ENCODE peak calls at places on chromosome 5, in seven cellular contexts. U, Z, Q, Y, S, E and V are unnamed samples.

GRCh38 chr5:141484499-141485304 is at the start of gene PCDHGC4:
- DNase-seq in U (no peak), Z (no peak), Q (no peak), Y (peak), S (peak), E (no peak), V (no peak)

GRCh38 chr5:76733049-76733417 is 17.1 kb downstream of the F2R start:
- DNase-seq in U (no peak), Z (no peak), Q (peak), Y (no peak), S (no peak), E (peak), V (no peak)

GRCh38 chr5:32004404-32004803 is 169.7 kb downstream of the GOLPH3 start:
- DNase-seq in U (no peak), Z (no peak), Q (no peak), Y (no peak), S (no peak), E (no peak), V (no peak)

GRCh38 chr5:91269198-91269597 is 113.9 kb downstream of the ARRDC3 start:
- DNase-seq in U (no peak), Z (no peak), Q (no peak), Y (no peak), S (no peak), E (peak), V (no peak)

GRCh38 chr5:52743012-52743411 is 44.7 kb upstream of the ITGA1 start:
- DNase-seq in U (no peak), Z (no peak), Q (peak), Y (no peak), S (no peak), E (no peak), V (no peak)

GRCh38 chr5:132024117-132024435 is 12.6 kb upstream of the ACSL6 start:
- DNase-seq in U (no peak), Z (peak), Q (no peak), Y (no peak), S (no peak), E (no peak), V (no peak)

GRCh38 chr5:142034994-142035393 is 22.2 kb upstream of the GNPDA1 start:
- DNase-seq in U (no peak), Z (no peak), Q (no peak), Y (no peak), S (no peak), E (no peak), V (no peak)

GRCh38 chr5:82151622-82152021 is 126.5 kb downstream of the RPS23 start:
- DNase-seq in U (no peak), Z (no peak), Q (no peak), Y (no peak), S (no peak), E (no peak), V (no peak)

GRCh38 chr5:167442922-167443321 is 848.5 kb upstream of the WWC1 start:
- DNase-seq in U (peak), Z (no peak), Q (no peak), Y (no peak), S (no peak), E (no peak), V (no peak)

GRCh38 chr5:169423580-169424278 is 122.8 kb upstream of the SLIT3 start:
- DNase-seq in U (no peak), Z (no peak), Q (no peak), Y (no peak), S (no peak), E (no peak), V (no peak)

GRCh38 chr5:116068028-116068632 is 16.7 kb upstream of the COMMD10 start:
- DNase-seq in U (no peak), Z (no peak), Q (no peak), Y (peak), S (peak), E (no peak), V (peak)

GRCh38 chr5:56637321-56637920 is 177.9 kb upstream of the MAP3K1 start:
- DNase-seq in U (no peak), Z (no peak), Q (no peak), Y (no peak), S (no peak), E (no peak), V (no peak)

GRCh38 chr5:91049800-91050199 is 333.3 kb downstream of the ARRDC3 start:
- DNase-seq in U (no peak), Z (no peak), Q (no peak), Y (no peak), S (no peak), E (no peak), V (no peak)

GRCh38 chr5:72790188-72790587 is 26.3 kb upstream of the TNPO1 start:
- DNase-seq in U (peak), Z (no peak), Q (no peak), Y (no peak), S (no peak), E (no peak), V (no peak)

GRCh38 chr5:14659821-14660607 is 4.5 kb upstream of the OTULIN start:
- DNase-seq in U (peak), Z (no peak), Q (no peak), Y (no peak), S (no peak), E (no peak), V (no peak)

GRCh38 chr5:174571662-174572397 is 152.6 kb upstream of the MSX2 start:
- DNase-seq in U (peak), Z (peak), Q (no peak), Y (peak), S (peak), E (no peak), V (peak)

GRCh38 chr5:175746851-175747250 is 89.0 kb downstream of the HRH2 start:
- DNase-seq in U (no peak), Z (peak), Q (no peak), Y (peak), S (peak), E (no peak), V (no peak)

GRCh38 chr5:150644496-150644895 is 4.0 kb downstream of the SYNPO start:
- DNase-seq in U (no peak), Z (peak), Q (no peak), Y (no peak), S (no peak), E (no peak), V (no peak)

GRCh38 chr5:141997358-141998006 is 15.3 kb downstream of the GNPDA1 start:
- DNase-seq in U (no peak), Z (no peak), Q (no peak), Y (no peak), S (no peak), E (no peak), V (no peak)

GRCh38 chr5:34748431-34748830 is 90.5 kb upstream of the TTC23L start:
- DNase-seq in U (no peak), Z (no peak), Q (no peak), Y (no peak), S (no peak), E (no peak), V (no peak)

GRCh38 chr5:93578813-93579560 is 2.0 kb downstream of the NR2F1-AS1 start:
- DNase-seq in U (no peak), Z (peak), Q (no peak), Y (peak), S (no peak), E (no peak), V (no peak)

GRCh38 chr5:2727620-2728019 is 23.9 kb downstream of the IRX2 start:
- DNase-seq in U (no peak), Z (no peak), Q (no peak), Y (no peak), S (no peak), E (no peak), V (no peak)

GRCh38 chr5:35816881-35817521 is 39.7 kb upstream of the IL7R start:
- DNase-seq in U (no peak), Z (no peak), Q (no peak), Y (no peak), S (no peak), E (no peak), V (no peak)

GRCh38 chr5:15105799-15106393 is 234.3 kb upstream of the ANKH start:
- DNase-seq in U (peak), Z (no peak), Q (no peak), Y (peak), S (peak), E (peak), V (peak)

GRCh38 chr5:72093231-72093630 is 14.0 kb upstream of the MAP1B start:
- DNase-seq in U (no peak), Z (no peak), Q (no peak), Y (no peak), S (no peak), E (no peak), V (no peak)

GRCh38 chr5:1514027-1514818 is 9.5 kb downstream of the LPCAT1 start:
- DNase-seq in U (no peak), Z (peak), Q (peak), Y (peak), S (no peak), E (no peak), V (no peak)

GRCh38 chr5:83015676-83016075 is 61.5 kb downstream of the TMEM167A start:
- DNase-seq in U (no peak), Z (no peak), Q (no peak), Y (peak), S (no peak), E (no peak), V (no peak)

GRCh38 chr5:145854651-145855258 is 18.1 kb downstream of the GRXCR2 start:
- DNase-seq in U (peak), Z (no peak), Q (no peak), Y (no peak), S (no peak), E (no peak), V (no peak)

GRCh38 chr5:148682283-148683026 is 28.1 kb upstream of the HTR4 start:
- DNase-seq in U (no peak), Z (no peak), Q (no peak), Y (no peak), S (no peak), E (no peak), V (no peak)

GRCh38 chr5:170503970-170504525 is at the start of gene KCNIP1:
- DNase-seq in U (no peak), Z (no peak), Q (no peak), Y (peak), S (peak), E (no peak), V (no peak)

GRCh38 chr5:142782976-142783539 is 12.9 kb downstream of the ARHGAP26 start:
- DNase-seq in U (no peak), Z (peak), Q (no peak), Y (no peak), S (no peak), E (no peak), V (no peak)

GRCh38 chr5:111735829-111736228 is 21.2 kb downstream of the NREP start:
- DNase-seq in U (peak), Z (no peak), Q (no peak), Y (no peak), S (no peak), E (peak), V (peak)